ENCODE peak calls at places on chromosomes 16 and 17, in seven cellular contexts. One of them, this sample, is unnamed.

GRCh38 chr16:55478827-55479559 is at the start of gene MMP2:
- DNase-seq in HCT116: no peak
- DNase-seq in GM12878: no peak
- DNase-seq in H1: peak; percentile 74
- DNase-seq in SK-N-SH: peak; percentile 96
- DNase-seq in K562: no peak
- DNase-seq in HepG2: no peak
- DNase-seq in this sample: no peak

GRCh38 chr16:73713817-73714495 is 582.7 kb upstream of the PSMD7 start:
- DNase-seq in HCT116: peak; percentile 27
- DNase-seq in GM12878: no peak
- DNase-seq in H1: peak; percentile 78
- DNase-seq in SK-N-SH: peak; percentile 37
- DNase-seq in K562: peak; percentile 51
- DNase-seq in HepG2: peak; percentile 42
- DNase-seq in this sample: peak; percentile 44

GRCh38 chr17:76063880-76064546 is 8.3 kb downstream of the SRP68 start:
- DNase-seq in HCT116: no peak
- DNase-seq in GM12878: no peak
- DNase-seq in H1: no peak
- DNase-seq in SK-N-SH: no peak
- DNase-seq in K562: no peak
- DNase-seq in HepG2: no peak
- DNase-seq in this sample: no peak

GRCh38 chr16:72927199-72928088 is 120.5 kb downstream of the ZFHX3 start:
- DNase-seq in HCT116: no peak
- DNase-seq in GM12878: no peak
- DNase-seq in H1: no peak
- DNase-seq in SK-N-SH: peak; percentile 65
- DNase-seq in K562: no peak
- DNase-seq in HepG2: peak; percentile 95
- DNase-seq in this sample: peak; percentile 69

GRCh38 chr17:6523330-6523729 is 33.0 kb downstream of the PITPNM3 start:
- DNase-seq in HCT116: peak; percentile 32
- DNase-seq in GM12878: no peak
- DNase-seq in H1: no peak
- DNase-seq in SK-N-SH: no peak
- DNase-seq in K562: no peak
- DNase-seq in HepG2: peak; percentile 69
- DNase-seq in this sample: peak; percentile 3

GRCh38 chr16:24543949-24544348 is 4.6 kb downstream of the RBBP6 start:
- DNase-seq in HCT116: no peak
- DNase-seq in GM12878: no peak
- DNase-seq in H1: no peak
- DNase-seq in SK-N-SH: no peak
- DNase-seq in K562: no peak
- DNase-seq in HepG2: no peak
- DNase-seq in this sample: no peak

GRCh38 chr17:17204041-17204591 is 2.0 kb downstream of the PLD6 start:
- DNase-seq in HCT116: no peak
- DNase-seq in GM12878: no peak
- DNase-seq in H1: no peak
- DNase-seq in SK-N-SH: no peak
- DNase-seq in K562: no peak
- DNase-seq in HepG2: no peak
- DNase-seq in this sample: no peak

GRCh38 chr16:68834550-68834949 is 8.8 kb upstream of the TANGO6 start:
- DNase-seq in HCT116: no peak
- DNase-seq in GM12878: no peak
- DNase-seq in H1: no peak
- DNase-seq in SK-N-SH: no peak
- DNase-seq in K562: no peak
- DNase-seq in HepG2: no peak
- DNase-seq in this sample: no peak

GRCh38 chr16:11994187-11995119 is 17.9 kb downstream of the SNX29 start:
- DNase-seq in HCT116: no peak
- DNase-seq in GM12878: no peak
- DNase-seq in H1: no peak
- DNase-seq in SK-N-SH: no peak
- DNase-seq in K562: peak; percentile 22
- DNase-seq in HepG2: peak; percentile 35
- DNase-seq in this sample: no peak

GRCh38 chr17:7018331-7018964 is 4.4 kb upstream of the BCL6B start:
- DNase-seq in HCT116: no peak
- DNase-seq in GM12878: no peak
- DNase-seq in H1: no peak
- DNase-seq in SK-N-SH: no peak
- DNase-seq in K562: no peak
- DNase-seq in HepG2: no peak
- DNase-seq in this sample: no peak

GRCh38 chr16:84368327-84368996 is at the start of gene ATP2C2:
- DNase-seq in HCT116: peak; percentile 51
- DNase-seq in GM12878: no peak
- DNase-seq in H1: peak; percentile 93
- DNase-seq in SK-N-SH: peak; percentile 38
- DNase-seq in K562: no peak
- DNase-seq in HepG2: no peak
- DNase-seq in this sample: peak; percentile 90

GRCh38 chr17:60390881-60391418 is 983 bp downstream of the USP32 start:
- DNase-seq in HCT116: no peak
- DNase-seq in GM12878: no peak
- DNase-seq in H1: no peak
- DNase-seq in SK-N-SH: peak; percentile 77
- DNase-seq in K562: peak; percentile 49
- DNase-seq in HepG2: peak; percentile 39
- DNase-seq in this sample: no peak

GRCh38 chr16:55663770-55664677 is 8.2 kb downstream of the SLC6A2 start:
- DNase-seq in HCT116: no peak
- DNase-seq in GM12878: no peak
- DNase-seq in H1: no peak
- DNase-seq in SK-N-SH: no peak
- DNase-seq in K562: no peak
- DNase-seq in HepG2: no peak
- DNase-seq in this sample: no peak

GRCh38 chr17:54749157-54749556 is 151.5 kb upstream of the TOM1L1 start:
- DNase-seq in HCT116: no peak
- DNase-seq in GM12878: no peak
- DNase-seq in H1: no peak
- DNase-seq in SK-N-SH: no peak
- DNase-seq in K562: peak; percentile 2
- DNase-seq in HepG2: peak; percentile 4
- DNase-seq in this sample: peak; percentile 79

GRCh38 chr16:87216148-87216823 is 100.9 kb downstream of the C16orf95 start:
- DNase-seq in HCT116: no peak
- DNase-seq in GM12878: no peak
- DNase-seq in H1: no peak
- DNase-seq in SK-N-SH: no peak
- DNase-seq in K562: no peak
- DNase-seq in HepG2: no peak
- DNase-seq in this sample: no peak

GRCh38 chr17:17324616-17325015 is 21.4 kb downstream of the NT5M start:
- DNase-seq in HCT116: no peak
- DNase-seq in GM12878: no peak
- DNase-seq in H1: no peak
- DNase-seq in SK-N-SH: no peak
- DNase-seq in K562: no peak
- DNase-seq in HepG2: no peak
- DNase-seq in this sample: no peak

GRCh38 chr16:56262148-56262878 is 71.0 kb downstream of the GNAO1 start:
- DNase-seq in HCT116: no peak
- DNase-seq in GM12878: no peak
- DNase-seq in H1: no peak
- DNase-seq in SK-N-SH: no peak
- DNase-seq in K562: peak; percentile 87
- DNase-seq in HepG2: no peak
- DNase-seq in this sample: no peak

GRCh38 chr17:17355426-17355825 is 52.3 kb downstream of the NT5M start:
- DNase-seq in HCT116: no peak
- DNase-seq in GM12878: no peak
- DNase-seq in H1: no peak
- DNase-seq in SK-N-SH: no peak
- DNase-seq in K562: no peak
- DNase-seq in HepG2: no peak
- DNase-seq in this sample: no peak

GRCh38 chr16:53949716-53950410 is 245.9 kb downstream of the FTO start:
- DNase-seq in HCT116: no peak
- DNase-seq in GM12878: no peak
- DNase-seq in H1: no peak
- DNase-seq in SK-N-SH: no peak
- DNase-seq in K562: no peak
- DNase-seq in HepG2: peak; percentile 18
- DNase-seq in this sample: no peak

GRCh38 chr17:49946964-49947584 is 21.9 kb upstream of the DLX4 start:
- DNase-seq in HCT116: no peak
- DNase-seq in GM12878: no peak
- DNase-seq in H1: no peak
- DNase-seq in SK-N-SH: no peak
- DNase-seq in K562: no peak
- DNase-seq in HepG2: peak; percentile 30
- DNase-seq in this sample: no peak

GRCh38 chr16:88067530-88068411 is 116.5 kb downstream of the BANP start:
- DNase-seq in HCT116: no peak
- DNase-seq in GM12878: no peak
- DNase-seq in H1: no peak
- DNase-seq in SK-N-SH: no peak
- DNase-seq in K562: no peak
- DNase-seq in HepG2: no peak
- DNase-seq in this sample: no peak

GRCh38 chr16:10965440-10966039 is 21.2 kb downstream of the CLEC16A start:
- DNase-seq in HCT116: no peak
- DNase-seq in GM12878: peak; percentile 92
- DNase-seq in H1: no peak
- DNase-seq in SK-N-SH: no peak
- DNase-seq in K562: peak; percentile 32
- DNase-seq in HepG2: no peak
- DNase-seq in this sample: no peak

GRCh38 chr16:21599994-21600773 is 807 bp downstream of the METTL9 start:
- DNase-seq in HCT116: no peak
- DNase-seq in GM12878: peak; percentile 17
- DNase-seq in H1: no peak
- DNase-seq in SK-N-SH: peak; percentile 23
- DNase-seq in K562: peak; percentile 54
- DNase-seq in HepG2: peak; percentile 63
- DNase-seq in this sample: no peak

DNA sequence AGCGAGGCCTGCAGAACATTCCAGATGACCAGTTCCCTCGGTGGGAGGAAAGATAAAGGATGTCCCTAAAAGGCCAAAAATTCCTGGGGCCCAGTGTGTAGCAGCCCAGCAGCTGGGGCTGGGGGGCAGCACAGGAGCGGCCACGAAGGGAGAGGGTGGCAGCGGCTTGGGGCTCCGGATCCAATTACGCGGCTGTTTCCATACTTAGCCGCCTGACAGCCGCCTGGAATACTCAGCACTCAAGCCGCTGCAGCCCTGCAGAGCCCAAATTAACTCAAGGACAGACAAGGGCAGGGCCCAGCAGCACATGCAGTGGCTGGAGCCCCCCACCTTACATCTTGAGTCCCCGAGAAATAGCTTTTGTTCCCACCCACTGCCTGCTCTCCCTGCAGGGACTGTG is 1.3 kb downstream of the SRL start:
- DNase-seq in HCT116: no peak
- DNase-seq in GM12878: no peak
- DNase-seq in H1: no peak
- DNase-seq in SK-N-SH: peak; percentile 20
- DNase-seq in K562: no peak
- DNase-seq in HepG2: no peak
- DNase-seq in this sample: no peak
- TF ChIP-seq JUND in HCT116: no peak
- TF ChIP-seq JUND in GM12878: no peak
- TF ChIP-seq JUND in H1: no peak
- TF ChIP-seq JUND in SK-N-SH: no peak
- TF ChIP-seq JUND in K562: no peak
- TF ChIP-seq JUND in HepG2: no peak
- TF ChIP-seq JUND in this sample: no peak

GRCh38 chr17:62732125-62732524 is 76.0 kb downstream of the MARCHF10 start:
- DNase-seq in HCT116: no peak
- DNase-seq in GM12878: no peak
- DNase-seq in H1: no peak
- DNase-seq in SK-N-SH: no peak
- DNase-seq in K562: no peak
- DNase-seq in HepG2: no peak
- DNase-seq in this sample: no peak
- TF ChIP-seq JUND in HCT116: no peak
- TF ChIP-seq JUND in GM12878: no peak
- TF ChIP-seq JUND in H1: no peak
- TF ChIP-seq JUND in SK-N-SH: no peak
- TF ChIP-seq JUND in K562: no peak
- TF ChIP-seq JUND in HepG2: no peak
- TF ChIP-seq JUND in this sample: no peak

GRCh38 chr17:1147664-1148063 is 32.1 kb downstream of the ABR start:
- DNase-seq in HCT116: peak; percentile 71
- DNase-seq in GM12878: no peak
- DNase-seq in H1: peak; percentile 87
- DNase-seq in SK-N-SH: no peak
- DNase-seq in K562: peak; percentile 40
- DNase-seq in HepG2: peak; percentile 63
- DNase-seq in this sample: peak; percentile 89
- TF ChIP-seq JUND in HCT116: no peak
- TF ChIP-seq JUND in GM12878: no peak
- TF ChIP-seq JUND in H1: no peak
- TF ChIP-seq JUND in SK-N-SH: no peak
- TF ChIP-seq JUND in K562: no peak
- TF ChIP-seq JUND in HepG2: no peak
- TF ChIP-seq JUND in this sample: no peak

DNA sequence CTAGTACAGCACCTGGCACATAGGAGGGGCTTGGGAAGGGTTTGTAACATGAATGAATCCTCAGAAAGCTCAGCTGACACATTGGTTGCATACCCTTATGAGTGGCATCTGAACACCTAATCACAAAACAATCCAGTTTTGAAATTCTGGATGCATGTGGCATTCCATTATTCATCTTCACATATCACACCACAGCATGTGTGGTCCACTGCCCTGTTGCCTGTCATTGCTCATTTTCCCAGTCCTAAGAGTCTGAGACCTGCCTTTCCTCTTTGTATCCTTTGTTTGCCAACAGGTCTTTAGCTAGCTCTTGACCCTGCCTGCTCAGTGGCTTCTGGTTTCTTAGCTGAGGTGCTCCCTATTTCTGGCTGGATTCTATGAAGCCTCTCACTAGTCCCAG is 170.8 kb upstream of the ASIC2 start:
- DNase-seq in HCT116: no peak
- DNase-seq in GM12878: no peak
- DNase-seq in H1: no peak
- DNase-seq in SK-N-SH: no peak
- DNase-seq in K562: no peak
- DNase-seq in HepG2: no peak
- DNase-seq in this sample: no peak
- TF ChIP-seq JUND in HCT116: no peak
- TF ChIP-seq JUND in GM12878: no peak
- TF ChIP-seq JUND in H1: no peak
- TF ChIP-seq JUND in SK-N-SH: no peak
- TF ChIP-seq JUND in K562: no peak
- TF ChIP-seq JUND in HepG2: no peak
- TF ChIP-seq JUND in this sample: no peak

GRCh38 chr16:75288596-75289120 is 37.2 kb upstream of the BCAR1 start:
- DNase-seq in HCT116: no peak
- DNase-seq in GM12878: peak; percentile 55
- DNase-seq in H1: no peak
- DNase-seq in SK-N-SH: no peak
- DNase-seq in K562: no peak
- DNase-seq in HepG2: no peak
- DNase-seq in this sample: no peak
- TF ChIP-seq JUND in HCT116: no peak
- TF ChIP-seq JUND in GM12878: no peak
- TF ChIP-seq JUND in H1: no peak
- TF ChIP-seq JUND in SK-N-SH: no peak
- TF ChIP-seq JUND in K562: no peak
- TF ChIP-seq JUND in HepG2: no peak
- TF ChIP-seq JUND in this sample: no peak